ENCODE peak calls at places on chromosomes 6 and 20, in seven cellular contexts. Y is NB4, K is GM20000, R is mesothelial cell of epicardium, G is ovary, P is HT-29, N is non-pigmented ciliary epithelial cell. H is an unnamed sample.

GRCh38 chr6:41726876-41727275 is 8.5 kb downstream of the TFEB start:
- DNase-seq in Y (no peak), K (no peak), R (no peak), G (no peak), P (no peak), N (no peak), H (no peak)

GRCh38 chr6:14462135-14462905 is 344.7 kb downstream of the CD83 start:
- DNase-seq in Y (no peak), K (no peak), R (no peak), G (no peak), P (no peak), N (no peak), H (no peak)

GRCh38 chr6:107246972-107247615 is 131.8 kb upstream of the BEND3 start:
- DNase-seq in Y (no peak), K (no peak), R (no peak), G (no peak), P (no peak), N (no peak), H (peak)

GRCh38 chr6:32980488-32981038 is 12.2 kb downstream of the BRD2 start:
- DNase-seq in Y (peak), K (no peak), R (no peak), G (no peak), P (no peak), N (no peak), H (no peak)

GRCh38 chr6:170174771-170175643 is 115.9 kb downstream of the DLL1 start:
- DNase-seq in Y (no peak), K (no peak), R (peak), G (no peak), P (no peak), N (no peak), H (no peak)

GRCh38 chr6:87832025-87832825 is 130.2 kb upstream of the AKIRIN2 start:
- DNase-seq in Y (peak), K (peak), R (no peak), G (no peak), P (peak), N (peak), H (peak)

GRCh38 chr20:18677126-18677525 is 89.3 kb downstream of the DTD1 start:
- DNase-seq in Y (no peak), K (no peak), R (no peak), G (no peak), P (peak), N (no peak), H (no peak)

GRCh38 chr6:133041020-133041419 is 200.1 kb upstream of the EYA4 start:
- DNase-seq in Y (no peak), K (no peak), R (no peak), G (no peak), P (no peak), N (no peak), H (no peak)

GRCh38 chr6:166344240-166344639 is 1.9 kb upstream of the SFT2D1 start:
- DNase-seq in Y (no peak), K (no peak), R (no peak), G (no peak), P (no peak), N (no peak), H (no peak)

GRCh38 chr20:17617868-17618672 is 48.2 kb downstream of the DSTN start:
- DNase-seq in Y (no peak), K (no peak), R (no peak), G (peak), P (no peak), N (no peak), H (no peak)

GRCh38 chr20:44418069-44418905 is 57.4 kb upstream of the TTPAL start:
- DNase-seq in Y (no peak), K (no peak), R (no peak), G (peak), P (no peak), N (no peak), H (no peak)

GRCh38 chr6:35601331-35602132 is 87.2 kb downstream of the FKBP5 start:
- DNase-seq in Y (peak), K (no peak), R (no peak), G (peak), P (peak), N (peak), H (peak)

GRCh38 chr6:154030646-154031045 is 8.4 kb upstream of the OPRM1 start:
- DNase-seq in Y (no peak), K (no peak), R (no peak), G (no peak), P (no peak), N (no peak), H (no peak)

GRCh38 chr20:50330504-50331313 is 140.1 kb downstream of the CEBPB start:
- DNase-seq in Y (no peak), K (no peak), R (no peak), G (no peak), P (peak), N (no peak), H (no peak)

GRCh38 chr20:15241696-15242095 is 904.3 kb upstream of the FLRT3 start:
- DNase-seq in Y (no peak), K (no peak), R (no peak), G (no peak), P (no peak), N (peak), H (no peak)

GRCh38 chr6:70124882-70125535 is 177.9 kb downstream of the COL9A1 start:
- DNase-seq in Y (peak), K (no peak), R (no peak), G (no peak), P (no peak), N (no peak), H (peak)

GRCh38 chr20:4041748-4042411 is 26.5 kb upstream of the RNF24 start:
- DNase-seq in Y (peak), K (no peak), R (no peak), G (peak), P (peak), N (peak), H (peak)

GRCh38 chr20:16476032-16476431 is 97.2 kb downstream of the KIF16B start:
- DNase-seq in Y (peak), K (peak), R (no peak), G (no peak), P (peak), N (no peak), H (peak)

GRCh38 chr6:11218827-11219826 is 13.3 kb downstream of the NEDD9 start:
- DNase-seq in Y (no peak), K (no peak), R (no peak), G (no peak), P (peak), N (no peak), H (no peak)

GRCh38 chr6:37072526-37072925 is 67.1 kb downstream of the FGD2 start:
- DNase-seq in Y (peak), K (no peak), R (no peak), G (no peak), P (no peak), N (no peak), H (no peak)

GRCh38 chr6:10613077-10613476 is 81.3 kb downstream of the C6orf52 start:
- DNase-seq in Y (no peak), K (no peak), R (no peak), G (no peak), P (no peak), N (no peak), H (no peak)

GRCh38 chr20:63449025-63449424 is 23.4 kb downstream of the KCNQ2 start:
- DNase-seq in Y (no peak), K (no peak), R (no peak), G (no peak), P (no peak), N (no peak), H (no peak)

GRCh38 chr6:80357674-80358073 is 251.2 kb downstream of the BCKDHB start:
- DNase-seq in Y (no peak), K (no peak), R (no peak), G (no peak), P (no peak), N (no peak), H (no peak)

GRCh38 chr6:43785220-43785752 is 15.3 kb downstream of the VEGFA start:
- DNase-seq in Y (no peak), K (no peak), R (no peak), G (no peak), P (no peak), N (no peak), H (no peak)

GRCh38 chr6:131946992-131947955 is 3.9 kb downstream of the CCN2 start:
- DNase-seq in Y (no peak), K (no peak), R (no peak), G (no peak), P (peak), N (no peak), H (no peak)

GRCh38 chr20:41030536-41031242 is 2.1 kb downstream of the TOP1 start:
- DNase-seq in Y (no peak), K (no peak), R (no peak), G (no peak), P (peak), N (no peak), H (no peak)

GRCh38 chr6:138493413-138493812 is 5.9 kb downstream of the NHSL1 start:
- DNase-seq in Y (no peak), K (no peak), R (no peak), G (no peak), P (peak), N (no peak), H (peak)

GRCh38 chr6:56699066-56699654 is 56.5 kb upstream of the DST start:
- DNase-seq in Y (peak), K (peak), R (no peak), G (no peak), P (peak), N (no peak), H (no peak)

GRCh38 chr6:11197175-11197535 is 35.3 kb downstream of the NEDD9 start:
- DNase-seq in Y (no peak), K (no peak), R (no peak), G (no peak), P (no peak), N (peak), H (no peak)

GRCh38 chr6:134550604-134551003 is 232.7 kb upstream of the SGK1 start:
- DNase-seq in Y (no peak), K (no peak), R (no peak), G (no peak), P (no peak), N (peak), H (no peak)

GRCh38 chr6:28988536-28989415 is 16.3 kb downstream of the ZNF311 start:
- DNase-seq in Y (peak), K (peak), R (peak), G (peak), P (peak), N (no peak), H (peak)

GRCh38 chr6:35318200-35318844 is 20.7 kb downstream of the DEF6 start:
- DNase-seq in Y (no peak), K (no peak), R (peak), G (peak), P (peak), N (no peak), H (peak)

GRCh38 chr6:34235605-34236422 is 859 bp upstream of the HMGA1 start:
- DNase-seq in Y (peak), K (peak), R (peak), G (peak), P (peak), N (no peak), H (peak)

GRCh38 chr20:51660741-51661608 is 107.2 kb downstream of the ATP9A start:
- DNase-seq in Y (no peak), K (no peak), R (no peak), G (no peak), P (peak), N (peak), H (no peak)

GRCh38 chr20:51563597-51564332 is 21.2 kb upstream of the NFATC2 start:
- DNase-seq in Y (peak), K (no peak), R (no peak), G (peak), P (peak), N (peak), H (peak)

GRCh38 chr6:23021487-23021886 is 452.1 kb downstream of the HDGFL1 start:
- DNase-seq in Y (no peak), K (no peak), R (no peak), G (no peak), P (no peak), N (no peak), H (no peak)

GRCh38 chr20:53364617-53365016 is 229.0 kb downstream of the ZNF217 start:
- DNase-seq in Y (no peak), K (no peak), R (no peak), G (no peak), P (no peak), N (no peak), H (no peak)